ENCODE peak calls at places on chromosomes 5 and 9, in four cellular contexts. U, J, O and T are unnamed samples.

GRCh38 chr5:132481243-132482211 is 9.0 kb downstream of the IRF1 start:
- DNase-seq in O (no peak), J (no peak), U (no peak), T (no peak)

GRCh38 chr9:10387282-10387681 is 225.5 kb downstream of the PTPRD start:
- DNase-seq in O (no peak), J (no peak), U (no peak), T (no peak)

GRCh38 chr9:129242971-129243561 is 65.0 kb upstream of the IER5L start:
- DNase-seq in O (no peak), J (no peak), U (no peak), T (no peak)

GRCh38 chr5:179794575-179794974 is 789 bp downstream of the LTC4S start:
- DNase-seq in U (no peak), J (no peak), O (no peak), T (no peak)

GRCh38 chr5:92309336-92309991 is 926.3 kb upstream of the ARRDC3 start:
- DNase-seq in O (peak), J (peak), U (no peak), T (no peak)

GRCh38 chr9:130421802-130422276 is 22.9 kb upstream of the ASS1 start:
- DNase-seq in U (peak), J (no peak), O (peak), T (no peak)

GRCh38 chr9:115132648-115133047 is 14.7 kb upstream of the TNC start:
- DNase-seq in J (no peak), U (no peak), O (no peak), T (no peak)

GRCh38 chr9:97640290-97640689 is 6.7 kb downstream of the NCBP1 start:
- DNase-seq in U (no peak), J (peak), O (no peak), T (no peak)

GRCh38 chr5:107275333-107275732 is 395.4 kb downstream of the EFNA5 start:
- DNase-seq in O (no peak), J (no peak), U (no peak), T (no peak)

GRCh38 chr9:93129286-93129685 is 4.8 kb downstream of the NINJ1 start:
- DNase-seq in J (no peak), O (no peak), U (no peak), T (no peak)

GRCh38 chr5:143176048-143176447 is 227.4 kb downstream of the NR3C1 start:
- DNase-seq in U (no peak), J (no peak), O (no peak), T (no peak)

GRCh38 chr5:181232593-181232992 is 9.5 kb downstream of the TRIM41 start:
- DNase-seq in J (no peak), O (peak), U (no peak), T (no peak)

GRCh38 chr5:162067651-162068411 is at the start of gene GABRG2:
- DNase-seq in J (no peak), U (peak), O (no peak), T (no peak)

GRCh38 chr5:10524376-10525123 is 39.3 kb upstream of the ANKRD33B start:
- DNase-seq in J (no peak), U (no peak), O (peak), T (no peak)

GRCh38 chr5:61604626-61605025 is 272.6 kb downstream of the ZSWIM6 start:
- DNase-seq in J (no peak), O (no peak), U (no peak), T (no peak)

GRCh38 chr5:156543348-156543747 is 216.4 kb downstream of the SGCD start:
- DNase-seq in U (no peak), J (no peak), O (peak), T (no peak)

GRCh38 chr5:145471831-145472616 is 363.1 kb downstream of the PRELID2 start:
- DNase-seq in J (no peak), O (no peak), U (no peak), T (no peak)

GRCh38 chr9:116506685-116507084 is 180.4 kb upstream of the TRIM32 start:
- DNase-seq in O (no peak), U (no peak), J (no peak), T (no peak)

GRCh38 chr9:87707805-87708500 is 18.0 kb upstream of the CTSL start:
- DNase-seq in J (no peak), O (no peak), U (no peak), T (no peak)

GRCh38 chr9:111961011-111961410 is 64.4 kb downstream of the UGCG start:
- DNase-seq in O (no peak), J (no peak), U (no peak), T (no peak)

GRCh38 chr9:34555435-34556230 is 32.8 kb upstream of the ENHO start:
- DNase-seq in U (peak), O (peak), J (no peak), T (no peak)

DNA sequence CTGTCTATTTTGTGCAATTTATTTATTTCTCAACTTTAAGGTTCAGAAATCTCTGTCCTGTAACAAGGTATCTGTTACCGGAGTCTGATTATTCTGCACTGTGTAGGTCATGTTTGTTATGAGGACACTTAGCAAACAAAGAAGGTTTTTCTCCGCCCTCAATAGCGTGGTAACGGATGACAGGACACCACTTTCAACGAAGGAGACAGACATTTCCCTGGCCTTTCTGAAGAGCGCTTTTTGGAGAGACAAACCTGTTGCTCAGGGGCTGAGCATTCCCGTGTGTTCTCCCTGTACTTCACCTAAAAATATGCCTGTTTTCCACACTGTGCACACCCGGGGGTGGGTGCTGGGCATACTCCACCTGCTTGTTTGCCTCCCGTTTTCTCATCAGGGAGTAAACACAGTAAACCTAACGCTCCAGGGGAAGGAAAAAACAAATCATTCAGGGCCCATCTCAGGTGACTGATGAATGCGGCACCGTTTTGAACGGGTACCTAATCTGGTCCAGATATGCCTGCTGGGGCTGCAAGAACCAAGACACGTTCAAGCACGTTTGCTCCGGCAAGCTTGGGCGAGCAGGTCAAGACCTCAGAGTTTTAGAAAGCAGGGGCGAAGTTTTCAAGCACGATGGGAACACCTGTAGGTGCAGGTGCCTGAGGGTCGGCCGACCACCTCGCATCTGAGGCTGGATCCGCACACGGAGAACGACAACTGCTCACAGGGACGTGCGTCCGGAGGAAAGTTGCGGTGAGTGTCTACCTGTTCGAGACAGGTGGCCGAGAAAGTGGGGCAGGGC is 861 bp downstream of the RETREG1 start:
- DNase-seq in J (no peak), O (peak), U (no peak), T (no peak)
- TF ChIP-seq TCF12 in J (no peak), O (no peak), U (no peak), T (no peak)

DNA sequence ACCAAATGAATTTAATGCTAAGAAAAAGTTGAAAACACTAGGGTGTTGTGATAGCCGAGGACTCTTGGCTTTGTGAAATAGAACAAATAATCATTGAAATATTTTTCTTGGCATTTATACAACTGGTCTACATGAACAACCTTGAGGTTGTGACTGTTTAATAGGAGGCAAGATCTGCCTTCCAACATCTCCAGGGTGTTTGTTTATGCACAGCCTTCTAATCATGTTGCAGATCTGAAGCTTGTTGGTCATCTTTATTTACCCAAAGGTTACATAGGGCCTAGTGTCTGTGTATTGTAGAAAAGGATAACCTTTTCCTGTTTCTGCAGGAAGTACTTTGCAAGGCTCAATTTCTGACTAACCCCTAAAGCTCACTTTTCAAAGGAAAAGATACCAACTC is 65.2 kb upstream of the RANBP3L start:
- DNase-seq in O (no peak), J (no peak), U (no peak), T (no peak)
- TF ChIP-seq TCF12 in O (no peak), J (no peak), U (no peak), T (no peak)

DNA sequence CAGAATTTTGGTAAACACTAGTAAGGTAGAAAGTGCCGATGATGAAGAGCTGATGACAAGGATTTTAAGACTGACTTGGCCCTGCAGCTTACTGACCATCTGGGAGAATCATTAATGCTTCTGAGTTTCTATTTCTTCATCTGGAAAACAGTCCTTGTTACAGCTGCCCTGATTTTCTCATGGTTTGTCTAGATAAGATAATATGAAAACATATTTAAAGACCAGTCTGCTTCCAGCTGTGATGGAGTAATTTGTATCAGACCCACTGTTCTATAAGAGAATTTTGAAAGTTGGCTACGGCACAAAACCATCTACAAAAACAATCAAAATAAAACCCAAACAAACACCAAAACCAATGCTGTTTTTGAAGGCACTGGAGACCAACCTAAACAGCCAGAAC is 510.3 kb downstream of the SPATA31D1 start:
- DNase-seq in U (no peak), J (no peak), O (peak), T (no peak)
- TF ChIP-seq TCF12 in U (no peak), J (no peak), O (no peak), T (no peak)

GRCh38 chr9:16138961-16139441 is 586.2 kb downstream of the CCDC171 start:
- DNase-seq in U (no peak), J (no peak), O (no peak), T (no peak)

GRCh38 chr9:16143310-16143709 is 590.5 kb downstream of the CCDC171 start:
- DNase-seq in J (no peak), U (no peak), O (no peak), T (no peak)

GRCh38 chr9:16136961-16137360 is 584.1 kb downstream of the CCDC171 start:
- DNase-seq in U (no peak), O (no peak), J (no peak), T (no peak)

GRCh38 chr9:16138561-16138960 is 585.7 kb downstream of the CCDC171 start:
- DNase-seq in O (no peak), U (no peak), J (no peak), T (no peak)

GRCh38 chr9:16139781-16140180 is 586.9 kb downstream of the CCDC171 start:
- DNase-seq in O (no peak), U (no peak), J (no peak), T (no peak)
- TF ChIP-seq TCF12 in O (no peak), U (no peak), J (no peak), T (no peak)

GRCh38 chr5:168653611-168654010 is 74.4 kb upstream of the PANK3 start:
- DNase-seq in U (no peak), O (no peak), J (no peak), T (no peak)

GRCh38 chr5:168652516-168652915 is 73.3 kb upstream of the PANK3 start:
- DNase-seq in J (no peak), U (no peak), O (no peak), T (no peak)

GRCh38 chr5:168654225-168654624 is 75.1 kb upstream of the PANK3 start:
- DNase-seq in O (peak), J (no peak), U (no peak), T (no peak)

GRCh38 chr5:168649306-168649705 is 70.1 kb upstream of the PANK3 start:
- DNase-seq in O (no peak), U (no peak), J (no peak), T (no peak)

GRCh38 chr5:168651654-168652053 is 72.5 kb upstream of the PANK3 start:
- DNase-seq in O (no peak), U (no peak), J (no peak), T (no peak)
- TF ChIP-seq TCF12 in O (peak), U (no peak), J (no peak), T (no peak)

GRCh38 chr5:32061236-32061635 is 112.9 kb downstream of the GOLPH3 start:
- DNase-seq in O (no peak), U (no peak), J (no peak), T (no peak)

GRCh38 chr5:32055891-32056866 is 117.9 kb downstream of the GOLPH3 start:
- DNase-seq in U (no peak), O (no peak), J (no peak), T (no peak)

GRCh38 chr5:32059779-32060178 is 114.3 kb downstream of the GOLPH3 start:
- DNase-seq in J (no peak), U (no peak), O (no peak), T (no peak)

GRCh38 chr5:32058101-32058500 is 116.0 kb downstream of the GOLPH3 start:
- DNase-seq in O (no peak), U (no peak), J (no peak), T (no peak)

DNA sequence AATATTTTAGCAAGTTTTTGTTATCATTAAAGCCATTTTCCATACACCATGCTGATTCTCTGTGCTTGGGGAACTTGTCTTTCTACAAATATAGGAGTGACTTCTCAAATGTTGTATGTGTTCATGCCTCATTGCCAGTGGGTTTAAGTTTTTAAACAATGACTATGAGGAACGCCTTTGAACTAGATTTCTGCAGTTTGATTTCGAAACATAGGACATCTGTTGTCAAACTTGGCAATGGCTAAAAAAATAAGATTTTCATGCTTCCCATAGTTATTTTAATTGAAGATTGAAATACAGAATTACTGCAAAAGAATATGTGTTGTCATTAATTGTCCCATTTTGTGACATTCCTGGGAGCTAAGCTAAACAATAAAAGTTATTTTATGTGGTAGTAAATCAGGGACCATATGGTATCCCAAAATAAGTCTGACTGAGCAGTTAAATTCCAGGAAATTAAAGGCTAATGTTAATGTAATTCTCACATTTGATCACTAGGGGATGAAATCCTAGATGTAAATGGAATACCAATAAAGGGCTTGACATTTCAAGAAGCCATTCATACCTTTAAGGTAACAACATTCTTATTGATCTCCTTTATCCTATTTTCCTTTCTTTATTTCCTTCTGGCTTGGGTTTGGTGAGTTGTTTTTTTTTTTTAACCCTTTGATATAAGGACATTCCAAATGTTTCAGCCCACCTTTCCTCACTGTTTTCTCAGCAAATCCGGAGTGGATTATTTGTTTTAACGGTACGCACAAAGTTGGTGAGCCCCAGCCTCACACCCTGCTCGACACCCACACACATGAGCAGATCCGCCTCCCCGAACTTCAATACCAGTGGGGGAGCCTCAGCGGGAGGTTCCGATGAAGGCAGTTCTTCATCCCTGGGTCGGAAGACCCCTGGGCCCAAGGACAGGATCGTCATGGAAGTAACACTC is 116.7 kb downstream of the GOLPH3 start:
- DNase-seq in O (no peak), J (no peak), U (no peak), T (no peak)
- TF ChIP-seq TCF12 in O (no peak), J (no peak), U (no peak), T (no peak)

DNA sequence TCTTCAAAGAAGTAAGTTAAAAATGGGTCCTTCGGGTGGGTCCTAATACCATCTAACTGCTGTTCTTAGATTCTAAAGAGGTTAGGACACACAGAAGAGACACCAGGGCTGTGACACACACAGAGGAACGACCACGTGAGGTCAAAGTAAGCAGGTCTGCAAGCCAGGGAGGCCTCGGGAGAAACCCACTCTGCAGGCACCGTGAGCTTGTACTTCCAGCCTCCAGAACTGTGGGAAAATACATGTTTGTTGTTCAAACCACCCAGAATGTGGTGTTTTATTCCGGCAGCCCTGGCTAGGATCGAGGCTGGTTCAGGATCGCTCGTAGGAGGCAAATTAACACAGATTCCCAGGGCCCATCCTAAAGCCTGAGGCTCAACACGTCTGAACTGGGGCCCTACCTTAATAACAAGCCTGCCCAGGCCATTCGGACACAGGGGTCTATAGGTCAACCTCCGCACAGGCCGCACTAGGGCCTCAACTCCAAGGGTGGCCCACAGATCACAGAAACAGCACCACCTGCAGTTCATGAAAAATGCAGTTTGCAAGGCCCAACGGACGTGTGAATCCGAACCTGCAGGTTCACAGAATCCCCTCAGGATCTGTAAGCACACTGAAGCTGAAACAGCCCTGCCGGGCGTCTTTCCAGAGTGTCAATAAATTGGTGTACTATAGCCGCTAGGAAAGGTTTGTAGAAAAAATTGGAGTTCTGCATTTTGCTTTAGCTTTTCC is 7.1 kb downstream of the MED10 start:
- DNase-seq in O (no peak), U (no peak), J (no peak), T (no peak)
- TF ChIP-seq TCF12 in O (no peak), U (no peak), J (no peak), T (no peak)

GRCh38 chr5:151068571-151069197 is 12.2 kb downstream of the TNIP1 start:
- DNase-seq in U (no peak), O (no peak), J (no peak), T (no peak)
- TF ChIP-seq TCF12 in U (no peak), O (no peak), J (no peak), T (peak)

GRCh38 chr5:120449501-120449900 is 14.6 kb upstream of the PRR16 start:
- DNase-seq in J (no peak), O (no peak), U (no peak), T (no peak)
- TF ChIP-seq TCF12 in J (no peak), O (no peak), U (no peak), T (no peak)

DNA sequence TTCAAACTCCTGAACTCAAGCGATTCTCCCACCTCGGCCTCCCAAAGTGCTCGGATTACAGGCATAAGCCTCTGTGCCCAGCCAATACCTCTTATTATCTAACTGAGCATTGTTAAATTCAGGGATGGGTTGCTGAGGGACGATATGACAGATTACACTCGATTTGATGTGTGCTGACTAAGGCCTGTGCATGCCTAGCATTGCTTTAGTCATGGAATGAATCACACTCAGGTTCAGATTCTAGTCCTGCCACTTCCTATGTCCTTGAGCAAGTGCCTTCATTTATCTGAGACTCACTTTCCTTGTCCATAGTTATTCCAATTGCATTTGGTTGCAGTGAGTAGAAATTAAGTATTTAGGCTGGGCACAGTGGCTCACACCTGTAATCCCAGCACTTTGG is 19.5 kb downstream of the THBS4 start:
- DNase-seq in U (no peak), O (no peak), J (no peak), T (no peak)
- TF ChIP-seq TCF12 in U (no peak), O (no peak), J (no peak), T (no peak)